ENCODE peak calls at places on chromosomes 4 and X, in six cellular contexts. Q, T, H, R, I and M are unnamed samples.

GRCh38 chrX:131729295-131729694 is 185.4 kb downstream of the OR13H1 start:
- DNase-seq in Q (no peak), T (peak; percentile 80), H (no peak), R (no peak), I (no peak), M (no peak)

GRCh38 chrX:68396953-68397352 is 36.3 kb downstream of the OPHN1 start:
- DNase-seq in Q (peak; percentile 8), T (no peak), H (no peak), R (no peak), I (no peak), M (peak; percentile 26)

GRCh38 chr4:8198206-8198905 is 734 bp upstream of the SH3TC1 start:
- DNase-seq in Q (no peak), T (no peak), H (no peak), R (no peak), I (no peak), M (no peak)

GRCh38 chr4:8201341-8201781 is 2.3 kb downstream of the SH3TC1 start:
- DNase-seq in Q (no peak), T (no peak), H (no peak), R (peak; percentile 31), I (no peak), M (no peak)

GRCh38 chr4:38802561-38803355 is 1.8 kb downstream of the TLR1 start:
- DNase-seq in Q (no peak), T (no peak), H (no peak), R (no peak), I (no peak), M (no peak)

GRCh38 chr4:107908377-107908776 is 23.0 kb upstream of the CYP2U1 start:
- DNase-seq in Q (no peak), T (no peak), H (no peak), R (no peak), I (no peak), M (no peak)

GRCh38 chr4:150402968-150403367 is 179.0 kb upstream of the MAB21L2 start:
- DNase-seq in Q (no peak), T (no peak), H (no peak), R (no peak), I (peak; percentile 54), M (peak; percentile 79)

GRCh38 chr4:99190336-99190735 is 28.7 kb downstream of the ADH6 start:
- DNase-seq in Q (no peak), T (no peak), H (no peak), R (no peak), I (no peak), M (no peak)

GRCh38 chr4:15299627-15300026 is 128.2 kb upstream of the C1QTNF7 start:
- DNase-seq in Q (no peak), T (no peak), H (no peak), R (no peak), I (no peak), M (no peak)

GRCh38 chrX:118523920-118524319 is 28.3 kb downstream of the DOCK11 start:
- DNase-seq in Q (no peak), T (no peak), H (no peak), R (no peak), I (no peak), M (no peak)

GRCh38 chrX:97290199-97290598 is 406.5 kb downstream of the RPA4 start:
- DNase-seq in Q (no peak), T (no peak), H (no peak), R (no peak), I (no peak), M (no peak)

GRCh38 chrX:53281321-53281822 is at the start of gene IQSEC2:
- DNase-seq in Q (peak; percentile 88), T (peak; percentile 19), H (no peak), R (no peak), I (peak; percentile 42), M (peak; percentile 89)

GRCh38 chrX:37921758-37922157 is 74.4 kb upstream of the DYNLT3 start:
- DNase-seq in Q (peak; percentile 88), T (no peak), H (no peak), R (no peak), I (no peak), M (no peak)

GRCh38 chr4:38795087-38795486 is 9.5 kb downstream of the TLR1 start:
- DNase-seq in Q (no peak), T (no peak), H (no peak), R (no peak), I (no peak), M (no peak)

GRCh38 chr4:104494822-104495559 is at the start of gene CXXC4:
- DNase-seq in Q (peak; percentile 19), T (peak; percentile 63), H (peak; percentile 33), R (no peak), I (peak; percentile 80), M (peak; percentile 82)

GRCh38 chr4:98474408-98474844 is 184.0 kb downstream of the TSPAN5 start:
- DNase-seq in Q (peak; percentile 68), T (no peak), H (no peak), R (peak; percentile 22), I (no peak), M (no peak)

GRCh38 chr4:98994474-98995182 is 893 bp upstream of the METAP1 start:
- DNase-seq in Q (peak; percentile 4), T (no peak), H (peak; percentile 32), R (no peak), I (no peak), M (no peak)

GRCh38 chrX:102976793-102977495 is 39.9 kb downstream of the RAB40AL start:
- DNase-seq in Q (peak; percentile 98), T (no peak), H (no peak), R (no peak), I (no peak), M (no peak)

GRCh38 chr4:152850377-152850776 is 70.6 kb downstream of the ARFIP1 start:
- DNase-seq in Q (peak; percentile 57), T (no peak), H (no peak), R (peak; percentile 3), I (no peak), M (no peak)